ENCODE peak calls at places on chromosomes 4 and X, in six cellular contexts. L is fibroblast of pulmonary artery, F is coronary artery, J is cardiac fibroblast, N is AG10803, S is AG04449. C is an unnamed sample.
A peak's percentile ranks its signal among the peaks of the same experiment; 100 is the strongest.

GRCh38 chr4:186685744-186686143 is 37.9 kb downstream of the FAT1 start:
- DNase-seq in F (no peak), J (peak; percentile 85), N (peak; percentile 93), L (peak; percentile 86), S (peak; percentile 72), C (peak; percentile 95)

GRCh38 chrX:17174671-17175070 is 200.3 kb upstream of the NHS start:
- DNase-seq in F (no peak), N (no peak), S (no peak), J (no peak), L (no peak), C (no peak)

GRCh38 chr4:15149842-15150592 is 147.7 kb downstream of the CPEB2 start:
- DNase-seq in F (peak; percentile 78), S (no peak), J (peak; percentile 84), L (peak; percentile 79), N (peak; percentile 77), C (no peak)

GRCh38 chr4:5863461-5864113 is 29.3 kb downstream of the CRMP1 start:
- DNase-seq in L (peak; percentile 84), F (no peak), S (peak; percentile 75), N (peak; percentile 71), J (peak; percentile 98), C (peak; percentile 83)

GRCh38 chrX:41087219-41087618 is 2.0 kb downstream of the USP9X start:
- DNase-seq in J (no peak), N (no peak), F (no peak), L (no peak), S (no peak), C (no peak)

GRCh38 chr4:687048-687974 is 1.6 kb downstream of the SLC49A3 start:
- DNase-seq in F (peak; percentile 91), L (peak; percentile 88), N (peak; percentile 87), J (peak; percentile 95), S (no peak), C (peak; percentile 42)

GRCh38 chr4:34009951-34010350 is 2234.4 kb downstream of the ARAP2 start:
- DNase-seq in F (no peak), L (no peak), J (no peak), S (no peak), N (no peak), C (no peak)

GRCh38 chr4:105990933-105991332 is 95.7 kb downstream of the NPNT start:
- DNase-seq in J (peak; percentile 74), S (no peak), F (peak; percentile 76), N (peak; percentile 76), L (peak; percentile 63), C (peak; percentile 93)

GRCh38 chrX:130393451-130394074 is 8.1 kb upstream of the GPR119 start:
- DNase-seq in N (peak; percentile 62), F (no peak), L (peak; percentile 56), J (peak; percentile 59), S (no peak), C (no peak)

GRCh38 chr4:42786350-42787070 is 106.0 kb upstream of the GRXCR1 start:
- DNase-seq in S (no peak), J (no peak), L (no peak), N (no peak), F (no peak), C (no peak)

GRCh38 chrX:16869393-16870094 is 618 bp downstream of the RBBP7 start:
- DNase-seq in F (no peak), S (no peak), L (peak; percentile 18), N (peak; percentile 32), J (no peak), C (no peak)

GRCh38 chr4:158065176-158065575 is 107.6 kb downstream of the GASK1B start:
- DNase-seq in F (no peak), N (no peak), S (no peak), J (no peak), L (no peak), C (no peak)

GRCh38 chr4:147354994-147355393 is 125.9 kb upstream of the EDNRA start:
- DNase-seq in S (no peak), N (no peak), F (no peak), L (no peak), J (no peak), C (no peak)

GRCh38 chrX:77788050-77788449 is 2.0 kb upstream of the ATRX start:
- DNase-seq in F (no peak), J (peak; percentile 51), L (no peak), N (peak; percentile 52), S (no peak), C (no peak)

GRCh38 chr4:175562111-175562510 is 250.0 kb downstream of the GPM6A start:
- DNase-seq in L (no peak), F (no peak), J (no peak), N (no peak), S (no peak), C (no peak)

GRCh38 chr4:175561691-175562090 is 250.4 kb downstream of the GPM6A start:
- DNase-seq in J (no peak), L (no peak), N (no peak), F (no peak), S (no peak), C (no peak)

GRCh38 chr4:175562537-175562936 is 249.5 kb downstream of the GPM6A start:
- DNase-seq in S (no peak), N (no peak), J (no peak), F (no peak), L (no peak), C (no peak)

GRCh38 chr4:175560628-175561027 is 251.4 kb downstream of the GPM6A start:
- DNase-seq in S (no peak), L (peak; percentile 35), N (peak; percentile 18), J (peak; percentile 46), F (no peak), C (no peak)
- TF ChIP-seq CTCF in S (no peak), L (peak; percentile 9), N (no peak), J (no peak), F (no peak), C (peak; percentile 36)

DNA sequence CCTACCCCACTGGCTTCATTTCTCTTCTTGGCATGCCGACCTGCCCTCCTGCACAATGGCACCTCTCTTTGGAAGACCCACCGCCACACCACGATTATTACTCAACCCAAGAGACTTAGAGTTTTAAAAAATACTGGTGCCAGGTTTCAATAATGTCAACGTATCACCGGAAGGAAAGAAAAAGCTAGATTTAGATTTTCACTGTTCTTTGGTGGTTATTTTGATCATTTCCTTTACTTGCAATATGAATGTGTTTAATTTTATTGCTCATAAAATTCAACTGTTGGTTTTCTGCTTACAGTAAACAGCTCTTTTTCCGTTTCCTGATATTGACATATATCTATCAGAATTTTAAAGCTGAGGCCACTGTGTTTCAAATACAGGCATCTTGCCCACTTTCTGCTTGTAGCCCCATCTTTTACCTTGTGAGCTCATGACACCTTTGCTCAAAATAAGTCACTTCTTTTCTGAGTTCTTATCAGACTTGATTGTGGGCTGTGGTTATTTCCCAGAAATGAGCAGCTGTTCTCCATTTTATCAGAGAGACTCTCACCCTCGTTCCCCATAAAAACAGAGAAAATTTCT is 439.1 kb downstream of the INPP4B start:
- DNase-seq in F (no peak), N (no peak), J (peak; percentile 12), S (no peak), L (no peak), C (no peak)
- H3K4me3 ChIP-seq in F (peak overlapping the region; percentile 74), N (no peak overlapping the region), J (no peak overlapping the region), S (no peak overlapping the region), L (no peak overlapping the region), C (no peak overlapping the region)

DNA sequence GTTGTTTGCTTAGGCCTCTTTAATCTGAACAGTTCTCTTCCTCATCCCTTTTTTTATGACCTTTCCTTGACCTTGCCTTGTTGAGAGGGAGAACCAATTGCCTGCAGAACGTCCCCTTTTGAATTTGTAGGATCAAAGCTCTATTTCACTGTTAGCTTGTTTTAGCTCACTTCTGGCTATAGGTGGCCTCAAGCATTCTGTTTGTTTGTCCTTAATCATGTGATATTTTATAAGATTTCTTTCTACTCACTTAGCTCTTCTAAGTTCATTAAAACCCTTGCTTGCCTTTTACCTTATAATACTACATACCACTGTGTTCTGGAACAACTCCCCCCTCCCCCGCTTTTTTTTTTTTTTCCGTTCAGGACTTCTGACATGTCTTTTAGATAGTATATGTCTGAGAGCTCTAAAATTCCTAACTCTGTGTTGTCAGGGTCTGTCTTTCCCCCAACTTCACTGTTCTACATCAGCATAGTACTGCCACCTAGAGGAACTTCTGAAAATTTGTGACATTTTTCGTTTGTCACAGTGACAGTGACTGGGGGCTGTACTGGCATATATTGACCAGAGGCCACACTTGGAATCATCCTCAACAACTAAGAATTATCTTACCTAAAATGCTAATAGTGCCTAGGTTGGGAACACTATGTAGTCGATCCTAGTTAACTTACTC is 128.5 kb downstream of the LARP7 start:
- DNase-seq in J (peak; percentile 25), F (no peak), N (no peak), L (peak; percentile 40), S (no peak), C (no peak)
- TF ChIP-seq CTCF in J (peak; percentile 50), F (no peak), N (peak; percentile 59), L (peak; percentile 56), S (peak; percentile 36), C (peak; percentile 62)

GRCh38 chr4:47160095-47160494 is 128.7 kb downstream of the GABRB1 start:
- DNase-seq in F (no peak), S (no peak), N (no peak), J (no peak), L (no peak), C (no peak)

GRCh38 chr4:47154816-47155370 is 123.5 kb downstream of the GABRB1 start:
- DNase-seq in L (no peak), J (no peak), N (no peak), F (no peak), S (no peak), C (no peak)

GRCh38 chr4:47155907-47156306 is 124.5 kb downstream of the GABRB1 start:
- DNase-seq in F (no peak), S (no peak), L (no peak), N (no peak), J (no peak), C (no peak)
- H3K4me3 ChIP-seq in F (no peak overlapping the region), S (no peak overlapping the region), L (no peak overlapping the region), N (no peak overlapping the region), J (no peak overlapping the region), C (no peak overlapping the region)

GRCh38 chrX:49840679-49841078 is 11.6 kb downstream of the PAGE4 start:
- DNase-seq in S (no peak), N (peak; percentile 25), F (no peak), J (peak; percentile 51), L (peak; percentile 52), C (peak; percentile 25)
- TF ChIP-seq CTCF in S (peak; percentile 33), N (peak; percentile 31), F (no peak), J (peak; percentile 29), L (peak; percentile 30), C (peak; percentile 70)

DNA sequence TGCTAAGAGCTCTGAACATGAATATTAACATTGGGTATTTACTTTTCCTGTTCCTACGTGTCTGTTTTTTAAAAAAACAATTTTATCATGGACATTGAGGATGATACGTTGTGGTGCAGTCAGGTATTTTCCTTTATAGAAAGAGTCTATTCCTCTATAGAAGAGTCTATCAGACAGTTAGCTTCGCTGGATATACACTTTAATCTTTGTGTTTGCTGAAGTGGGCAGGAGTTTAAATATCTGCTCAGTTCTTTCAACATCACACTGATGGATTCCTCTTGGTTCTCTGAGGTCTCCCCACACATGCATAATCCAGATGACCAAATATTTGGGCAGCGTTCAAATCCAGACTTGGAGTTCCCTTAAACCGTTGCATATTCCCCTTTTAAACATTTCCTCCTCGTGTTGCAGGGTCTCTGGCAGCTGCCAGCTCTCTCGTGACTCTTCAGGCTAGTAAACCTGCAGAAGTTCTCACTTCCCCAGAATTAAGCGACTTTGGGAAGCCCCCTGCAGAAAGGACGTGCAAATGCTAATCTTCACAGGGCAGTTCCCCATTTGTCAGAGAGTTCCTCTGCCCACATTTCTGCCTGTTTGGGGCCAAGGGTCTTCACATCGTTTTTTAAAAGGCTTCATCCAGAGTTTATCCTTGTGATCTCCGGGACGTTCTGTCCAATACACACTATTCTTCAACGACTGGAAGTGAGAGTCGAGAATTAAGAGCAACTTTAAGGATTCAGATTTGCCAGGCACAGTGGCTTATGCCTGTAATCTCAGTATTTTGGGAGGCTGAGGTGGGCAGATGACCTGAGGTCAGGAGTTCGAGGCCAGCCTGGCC is 20.5 kb upstream of the DHRSX start:
- DNase-seq in L (no peak), F (no peak), S (no peak), J (no peak), N (peak; percentile 37), C (no peak)
- H3K4me3 ChIP-seq in L (no peak overlapping the region), F (no peak overlapping the region), S (no peak overlapping the region), J (no peak overlapping the region), N (no peak overlapping the region), C (no peak overlapping the region)

GRCh38 chr4:176054942-176055341 is 10.7 kb upstream of the WDR17 start:
- DNase-seq in F (no peak), J (no peak), S (no peak), N (peak; percentile 3), L (no peak), C (no peak)
- TF ChIP-seq CTCF in F (no peak), J (no peak), S (no peak), N (peak; percentile 29), L (peak; percentile 9), C (no peak)